ENCODE peak calls at places on chromosome 22, in five cellular contexts. One of them, this sample, is unnamed.

GRCh38 chr22:17434856-17435255 is 65.6 kb downstream of the CECR2 start:
- DNase-seq in kidney: no peak
- DNase-seq in endodermal cell: no peak
- DNase-seq in fibroblast of lung: peak
- DNase-seq in H9: no peak
- DNase-seq in this sample: no peak

GRCh38 chr22:29041408-29041807 is 20.2 kb downstream of the C22orf31 start:
- DNase-seq in kidney: no peak
- DNase-seq in endodermal cell: no peak
- DNase-seq in fibroblast of lung: peak
- DNase-seq in H9: no peak
- DNase-seq in this sample: no peak

GRCh38 chr22:38220163-38220562 is 18.4 kb downstream of the MAFF start:
- DNase-seq in kidney: no peak
- DNase-seq in endodermal cell: peak
- DNase-seq in fibroblast of lung: no peak
- DNase-seq in H9: no peak
- DNase-seq in this sample: no peak

GRCh38 chr22:37326726-37327125 is 44.4 kb downstream of the CYTH4 start:
- DNase-seq in kidney: no peak
- DNase-seq in endodermal cell: no peak
- DNase-seq in fibroblast of lung: no peak
- DNase-seq in H9: no peak
- DNase-seq in this sample: no peak

GRCh38 chr22:30492144-30492543 is 13.4 kb downstream of the SEC14L4 start:
- DNase-seq in kidney: no peak
- DNase-seq in endodermal cell: no peak
- DNase-seq in fibroblast of lung: no peak
- DNase-seq in H9: no peak
- DNase-seq in this sample: no peak

GRCh38 chr22:30238661-30239420 is 7.7 kb downstream of the LIF start:
- DNase-seq in kidney: peak
- DNase-seq in endodermal cell: peak
- DNase-seq in fibroblast of lung: peak
- DNase-seq in H9: peak
- DNase-seq in this sample: no peak

GRCh38 chr22:47837703-47838102 is 1075.3 kb downstream of the TBC1D22A start:
- DNase-seq in kidney: no peak
- DNase-seq in endodermal cell: peak
- DNase-seq in fibroblast of lung: peak
- DNase-seq in H9: peak
- DNase-seq in this sample: peak

GRCh38 chr22:48779211-48779643 is 1048.4 kb downstream of the BRD1 start:
- DNase-seq in kidney: no peak
- DNase-seq in endodermal cell: peak
- DNase-seq in fibroblast of lung: no peak
- DNase-seq in H9: no peak
- DNase-seq in this sample: no peak

GRCh38 chr22:28903719-28904118 is 20.3 kb downstream of the ZNRF3 start:
- DNase-seq in kidney: no peak
- DNase-seq in endodermal cell: peak
- DNase-seq in fibroblast of lung: peak
- DNase-seq in H9: no peak
- DNase-seq in this sample: no peak

GRCh38 chr22:36946436-36947158 is 33.2 kb downstream of the CSF2RB start:
- DNase-seq in kidney: no peak
- DNase-seq in endodermal cell: no peak
- DNase-seq in fibroblast of lung: peak
- DNase-seq in H9: no peak
- DNase-seq in this sample: no peak

GRCh38 chr22:19036523-19037273 is 85.5 kb downstream of the DGCR2 start:
- DNase-seq in kidney: peak
- DNase-seq in endodermal cell: peak
- DNase-seq in fibroblast of lung: no peak
- DNase-seq in H9: peak
- DNase-seq in this sample: no peak

GRCh38 chr22:50677493-50678217 is 5.0 kb downstream of the SHANK3 start:
- DNase-seq in kidney: no peak
- DNase-seq in endodermal cell: no peak
- DNase-seq in fibroblast of lung: no peak
- DNase-seq in H9: no peak
- DNase-seq in this sample: no peak

GRCh38 chr22:49368976-49369725 is 458.5 kb downstream of the BRD1 start:
- DNase-seq in kidney: peak
- DNase-seq in endodermal cell: peak
- DNase-seq in fibroblast of lung: no peak
- DNase-seq in H9: peak
- DNase-seq in this sample: no peak

GRCh38 chr22:48889209-48889830 is 938.4 kb downstream of the BRD1 start:
- DNase-seq in kidney: peak
- DNase-seq in endodermal cell: peak
- DNase-seq in fibroblast of lung: no peak
- DNase-seq in H9: peak
- DNase-seq in this sample: no peak

GRCh38 chr22:30305519-30305905 is 16.2 kb upstream of the CASTOR1 start:
- DNase-seq in kidney: peak
- DNase-seq in endodermal cell: no peak
- DNase-seq in fibroblast of lung: no peak
- DNase-seq in H9: no peak
- DNase-seq in this sample: no peak

GRCh38 chr22:23113067-23113846 is 28.5 kb downstream of the RSPH14 start:
- DNase-seq in kidney: no peak
- DNase-seq in endodermal cell: no peak
- DNase-seq in fibroblast of lung: peak
- DNase-seq in H9: no peak
- DNase-seq in this sample: no peak

GRCh38 chr22:47623740-47624103 is 861.3 kb downstream of the TBC1D22A start:
- DNase-seq in kidney: no peak
- DNase-seq in endodermal cell: no peak
- DNase-seq in fibroblast of lung: no peak
- DNase-seq in H9: no peak
- DNase-seq in this sample: no peak

GRCh38 chr22:24567668-24568067 is 11.9 kb downstream of the SNRPD3 start:
- DNase-seq in kidney: no peak
- DNase-seq in endodermal cell: no peak
- DNase-seq in fibroblast of lung: no peak
- DNase-seq in H9: no peak
- DNase-seq in this sample: no peak

GRCh38 chr22:32473388-32473952 is 1.1 kb upstream of the FBXO7 start:
- DNase-seq in kidney: no peak
- DNase-seq in endodermal cell: peak
- DNase-seq in fibroblast of lung: peak
- DNase-seq in H9: no peak
- DNase-seq in this sample: no peak

GRCh38 chr22:17233348-17234043 is 14.3 kb upstream of the ADA2 start:
- DNase-seq in kidney: peak
- DNase-seq in endodermal cell: peak
- DNase-seq in fibroblast of lung: no peak
- DNase-seq in H9: peak
- DNase-seq in this sample: no peak

GRCh38 chr22:20884454-20884853 is 25.6 kb downstream of the SNAP29 start:
- DNase-seq in kidney: no peak
- DNase-seq in endodermal cell: no peak
- DNase-seq in fibroblast of lung: no peak
- DNase-seq in H9: no peak
- DNase-seq in this sample: no peak

GRCh38 chr22:20882855-20883254 is 24.0 kb downstream of the SNAP29 start:
- DNase-seq in kidney: no peak
- DNase-seq in endodermal cell: no peak
- DNase-seq in fibroblast of lung: no peak
- DNase-seq in H9: no peak
- DNase-seq in this sample: no peak

GRCh38 chr22:20887375-20887774 is 28.6 kb downstream of the SNAP29 start:
- DNase-seq in kidney: peak
- DNase-seq in endodermal cell: no peak
- DNase-seq in fibroblast of lung: no peak
- DNase-seq in H9: no peak
- DNase-seq in this sample: no peak

GRCh38 chr22:20885557-20886323 is 26.9 kb downstream of the SNAP29 start:
- DNase-seq in kidney: peak
- DNase-seq in endodermal cell: peak
- DNase-seq in fibroblast of lung: peak
- DNase-seq in H9: peak
- DNase-seq in this sample: peak

DNA sequence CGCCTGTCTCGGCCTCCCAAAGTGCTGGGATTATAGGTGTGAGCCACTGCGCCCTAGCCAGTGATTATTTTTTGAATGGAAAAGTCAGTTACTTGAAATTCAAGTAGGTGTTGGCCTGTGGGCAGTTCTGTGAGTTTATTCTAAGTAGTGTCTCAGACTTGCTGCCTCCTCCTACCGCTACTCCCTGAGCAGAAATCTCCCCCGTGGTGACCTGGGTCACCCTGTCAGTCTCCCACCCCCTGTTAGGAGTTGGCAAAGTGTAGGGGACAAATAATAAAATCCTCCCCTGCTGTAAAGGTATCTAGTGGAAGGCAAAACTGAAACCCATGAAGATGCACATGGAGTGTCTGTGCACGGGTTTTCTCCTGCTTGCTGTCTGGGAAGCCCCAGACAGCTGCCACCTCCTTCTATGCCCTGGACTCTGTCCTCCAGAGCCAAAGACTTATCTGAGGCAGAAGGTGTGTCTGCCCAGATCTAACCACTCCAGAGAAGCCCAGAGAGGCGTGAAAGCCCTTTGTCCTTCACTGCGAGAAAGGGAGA is 26.3 kb downstream of the SNAP29 start:
- DNase-seq in kidney: no peak
- DNase-seq in endodermal cell: no peak
- DNase-seq in fibroblast of lung: no peak
- DNase-seq in H9: no peak
- DNase-seq in this sample: no peak
- H3K9ac ChIP-seq in kidney: no peak
- H3K9ac ChIP-seq in endodermal cell: peak
- H3K9ac ChIP-seq in fibroblast of lung: no peak
- H3K9ac ChIP-seq in H9: no peak
- H3K9ac ChIP-seq in this sample: no peak

DNA sequence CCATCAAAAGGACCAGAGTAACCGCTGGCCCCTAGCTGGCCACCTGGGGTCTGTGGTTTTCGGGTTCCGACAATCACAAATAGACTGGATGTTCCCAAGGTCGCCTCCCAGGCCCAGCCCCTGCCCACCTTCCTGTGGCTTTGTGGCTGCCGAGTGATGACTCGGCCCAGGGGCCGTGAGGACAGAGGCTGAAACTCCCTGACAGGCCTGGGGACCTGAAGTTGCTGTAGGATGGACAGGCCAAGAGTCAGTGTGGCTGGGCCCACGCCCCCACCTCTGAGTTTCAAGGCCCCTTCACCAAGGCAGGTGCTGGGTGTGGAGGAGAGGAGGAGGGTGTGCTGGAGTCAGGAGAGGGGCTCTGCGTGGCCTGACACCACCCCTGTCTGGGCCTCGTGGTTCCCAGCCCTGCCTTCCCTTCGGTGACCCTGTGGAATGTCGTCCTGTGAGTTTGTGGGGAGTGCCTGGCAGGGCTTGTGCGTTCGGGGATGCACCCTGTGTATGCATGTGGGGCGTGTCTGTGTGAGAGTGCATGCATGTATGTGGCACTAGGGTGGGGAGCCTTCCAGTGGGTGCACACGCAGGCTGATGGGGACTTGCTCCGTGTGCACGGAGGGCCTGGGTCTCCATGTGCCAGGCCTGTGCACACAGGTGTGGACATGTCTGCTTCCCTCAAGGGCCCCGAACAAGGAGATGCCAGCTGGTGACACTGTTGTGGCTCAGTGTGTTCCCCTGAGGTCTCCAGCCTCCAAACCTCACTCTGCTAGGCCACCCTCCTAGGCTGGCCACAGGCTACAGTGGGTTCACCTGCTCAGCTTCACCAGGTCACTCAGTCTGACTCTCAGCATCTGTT is 8.4 kb upstream of the MGAT3 start:
- DNase-seq in kidney: peak
- DNase-seq in endodermal cell: peak
- DNase-seq in fibroblast of lung: no peak
- DNase-seq in H9: no peak
- DNase-seq in this sample: no peak
- H3K9ac ChIP-seq in kidney: no peak
- H3K9ac ChIP-seq in endodermal cell: no peak
- H3K9ac ChIP-seq in fibroblast of lung: no peak
- H3K9ac ChIP-seq in H9: no peak
- H3K9ac ChIP-seq in this sample: peak

DNA sequence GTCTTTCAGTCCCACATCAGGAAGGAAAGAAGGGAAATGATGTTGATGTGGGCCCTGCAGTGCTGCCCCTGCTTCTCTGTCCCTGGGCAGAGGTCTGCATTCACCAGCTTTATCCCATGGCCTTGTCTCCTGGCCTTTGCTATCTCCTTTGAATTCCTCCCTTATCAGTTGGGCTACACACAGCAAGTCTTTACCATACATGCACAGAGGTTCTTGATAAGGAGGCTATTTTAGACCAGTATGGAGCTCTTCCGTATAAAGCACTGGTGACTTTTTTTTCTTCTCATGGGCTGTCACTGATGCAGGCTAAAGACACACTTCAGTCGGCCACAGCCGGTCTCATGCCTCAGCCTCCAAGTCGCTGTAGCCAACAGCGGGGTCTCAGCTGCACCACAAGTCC is 20.2 kb downstream of the MYO18B start:
- DNase-seq in kidney: no peak
- DNase-seq in endodermal cell: no peak
- DNase-seq in fibroblast of lung: peak
- DNase-seq in H9: no peak
- DNase-seq in this sample: no peak
- H3K9ac ChIP-seq in kidney: no peak
- H3K9ac ChIP-seq in endodermal cell: no peak
- H3K9ac ChIP-seq in fibroblast of lung: no peak
- H3K9ac ChIP-seq in H9: no peak
- H3K9ac ChIP-seq in this sample: no peak

GRCh38 chr22:42528591-42529307 is 9.2 kb upstream of the RRP7A start:
- DNase-seq in kidney: no peak
- DNase-seq in endodermal cell: no peak
- DNase-seq in fibroblast of lung: no peak
- DNase-seq in H9: no peak
- DNase-seq in this sample: no peak

GRCh38 chr22:42536166-42536565 is 16.6 kb upstream of the RRP7A start:
- DNase-seq in kidney: no peak
- DNase-seq in endodermal cell: no peak
- DNase-seq in fibroblast of lung: no peak
- DNase-seq in H9: no peak
- DNase-seq in this sample: no peak

DNA sequence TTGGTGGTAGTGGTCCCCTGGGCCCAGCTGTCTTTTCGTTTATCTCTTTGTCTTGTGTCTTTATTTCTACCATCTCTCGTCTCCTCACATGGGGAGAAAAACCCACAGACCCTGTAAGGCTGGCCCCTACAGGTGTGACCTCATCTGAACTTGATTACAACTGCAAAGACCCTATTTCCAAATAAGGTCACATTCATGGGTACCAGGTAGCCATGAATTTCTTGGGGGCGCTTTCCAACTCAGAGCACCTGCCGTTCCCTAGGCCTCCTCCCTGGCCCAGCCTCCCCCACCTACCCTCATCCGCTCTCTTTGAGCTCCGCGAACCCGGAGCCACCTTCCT is 14.0 kb upstream of the RRP7A start:
- DNase-seq in kidney: no peak
- DNase-seq in endodermal cell: no peak
- DNase-seq in fibroblast of lung: no peak
- DNase-seq in H9: no peak
- DNase-seq in this sample: no peak
- H3K9ac ChIP-seq in kidney: no peak
- H3K9ac ChIP-seq in endodermal cell: no peak
- H3K9ac ChIP-seq in fibroblast of lung: no peak
- H3K9ac ChIP-seq in H9: no peak
- H3K9ac ChIP-seq in this sample: no peak

This sample was measured in NT2/D1.